ENCODE peak calls at places on chromosomes 5 and 9, in eight cellular contexts. One of them, this sample, is unnamed.

GRCh38 chr9:109440797-109441287 is 57.3 kb downstream of the PTPN3 start:
- DNase-seq in A549: peak
- DNase-seq in mesendoderm: peak
- DNase-seq in pancreas: peak
- DNase-seq in CD4-positive, alpha-beta T cell: peak
- DNase-seq in CD8-positive, alpha-beta memory T cell: no peak
- DNase-seq in PC-3: peak
- DNase-seq in RWPE1: peak
- DNase-seq in this sample: no peak

GRCh38 chr9:95104966-95105365 is 212.5 kb downstream of the FANCC start:
- DNase-seq in RWPE1: no peak
- DNase-seq in mesendoderm: no peak
- DNase-seq in A549: no peak
- DNase-seq in CD4-positive, alpha-beta T cell: no peak
- DNase-seq in CD8-positive, alpha-beta memory T cell: no peak
- DNase-seq in pancreas: no peak
- DNase-seq in PC-3: no peak
- DNase-seq in this sample: no peak

GRCh38 chr5:103706939-103707682 is 144.5 kb upstream of the NUDT12 start:
- DNase-seq in CD8-positive, alpha-beta memory T cell: no peak
- DNase-seq in CD4-positive, alpha-beta T cell: no peak
- DNase-seq in RWPE1: no peak
- DNase-seq in mesendoderm: no peak
- DNase-seq in pancreas: no peak
- DNase-seq in A549: no peak
- DNase-seq in PC-3: no peak
- DNase-seq in this sample: no peak

GRCh38 chr5:111742595-111742994 is 14.4 kb downstream of the NREP start:
- DNase-seq in pancreas: peak
- DNase-seq in CD4-positive, alpha-beta T cell: no peak
- DNase-seq in PC-3: peak
- DNase-seq in mesendoderm: no peak
- DNase-seq in RWPE1: peak
- DNase-seq in A549: no peak
- DNase-seq in CD8-positive, alpha-beta memory T cell: no peak
- DNase-seq in this sample: no peak

GRCh38 chr5:172490739-172491461 is 36.6 kb upstream of the SH3PXD2B start:
- DNase-seq in CD8-positive, alpha-beta memory T cell: no peak
- DNase-seq in RWPE1: peak
- DNase-seq in PC-3: no peak
- DNase-seq in CD4-positive, alpha-beta T cell: no peak
- DNase-seq in mesendoderm: no peak
- DNase-seq in A549: no peak
- DNase-seq in pancreas: no peak
- DNase-seq in this sample: peak

GRCh38 chr5:26813235-26813634 is 225.2 kb downstream of the CDH9 start:
- DNase-seq in CD8-positive, alpha-beta memory T cell: no peak
- DNase-seq in PC-3: no peak
- DNase-seq in CD4-positive, alpha-beta T cell: no peak
- DNase-seq in A549: no peak
- DNase-seq in RWPE1: no peak
- DNase-seq in mesendoderm: no peak
- DNase-seq in pancreas: no peak
- DNase-seq in this sample: peak

GRCh38 chr5:125043781-125044391 is 297.4 kb upstream of the ZNF608 start:
- DNase-seq in PC-3: peak
- DNase-seq in CD4-positive, alpha-beta T cell: no peak
- DNase-seq in pancreas: peak
- DNase-seq in RWPE1: peak
- DNase-seq in CD8-positive, alpha-beta memory T cell: no peak
- DNase-seq in A549: peak
- DNase-seq in mesendoderm: no peak
- DNase-seq in this sample: peak

GRCh38 chr5:125696762-125697161 is 726.4 kb upstream of the GRAMD2B start:
- DNase-seq in A549: peak
- DNase-seq in RWPE1: peak
- DNase-seq in CD4-positive, alpha-beta T cell: no peak
- DNase-seq in pancreas: no peak
- DNase-seq in CD8-positive, alpha-beta memory T cell: no peak
- DNase-seq in mesendoderm: no peak
- DNase-seq in PC-3: peak
- DNase-seq in this sample: no peak

GRCh38 chr9:38081356-38082108 is 12.5 kb upstream of the SHB start:
- DNase-seq in pancreas: no peak
- DNase-seq in CD8-positive, alpha-beta memory T cell: no peak
- DNase-seq in CD4-positive, alpha-beta T cell: no peak
- DNase-seq in mesendoderm: no peak
- DNase-seq in PC-3: no peak
- DNase-seq in A549: no peak
- DNase-seq in RWPE1: no peak
- DNase-seq in this sample: no peak

GRCh38 chr5:140043508-140043872 is 391 bp upstream of the NRG2 start:
- DNase-seq in RWPE1: peak
- DNase-seq in mesendoderm: peak
- DNase-seq in A549: peak
- DNase-seq in PC-3: peak
- DNase-seq in pancreas: no peak
- DNase-seq in CD4-positive, alpha-beta T cell: no peak
- DNase-seq in CD8-positive, alpha-beta memory T cell: no peak
- DNase-seq in this sample: no peak
- H3K27ac ChIP-seq in RWPE1: peak
- H3K27ac ChIP-seq in mesendoderm: no peak
- H3K27ac ChIP-seq in A549: peak
- H3K27ac ChIP-seq in PC-3: no peak
- H3K27ac ChIP-seq in pancreas: no peak
- H3K27ac ChIP-seq in CD4-positive, alpha-beta T cell: no peak
- H3K27ac ChIP-seq in CD8-positive, alpha-beta memory T cell: no peak
- H3K27ac ChIP-seq in this sample: no peak

DNA sequence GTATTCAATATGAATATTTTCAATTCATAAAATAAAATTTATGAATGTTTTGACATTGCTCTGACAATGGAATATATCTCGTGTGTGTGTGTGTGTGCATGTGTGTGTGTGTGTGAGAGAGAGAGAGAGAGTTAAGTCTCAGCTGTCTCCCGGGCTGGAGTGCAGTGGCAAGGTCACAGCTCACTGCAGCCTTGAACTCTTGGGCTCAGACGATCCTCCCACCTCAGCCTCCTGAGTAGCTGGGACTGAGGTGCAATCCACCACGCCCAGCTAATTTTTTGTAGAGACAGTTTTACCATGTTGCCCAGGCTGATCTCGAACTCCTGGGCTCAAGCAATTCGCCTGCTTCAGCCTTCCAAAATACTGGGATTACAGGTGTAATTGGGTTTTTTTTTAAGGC is 16.1 kb downstream of the G3BP1 start:
- DNase-seq in PC-3: no peak
- DNase-seq in CD8-positive, alpha-beta memory T cell: no peak
- DNase-seq in pancreas: no peak
- DNase-seq in RWPE1: no peak
- DNase-seq in CD4-positive, alpha-beta T cell: no peak
- DNase-seq in A549: no peak
- DNase-seq in mesendoderm: no peak
- DNase-seq in this sample: no peak
- H3K27ac ChIP-seq in PC-3: no peak
- H3K27ac ChIP-seq in CD8-positive, alpha-beta memory T cell: no peak
- H3K27ac ChIP-seq in pancreas: no peak
- H3K27ac ChIP-seq in RWPE1: no peak
- H3K27ac ChIP-seq in CD4-positive, alpha-beta T cell: no peak
- H3K27ac ChIP-seq in A549: no peak
- H3K27ac ChIP-seq in mesendoderm: no peak
- H3K27ac ChIP-seq in this sample: no peak

DNA sequence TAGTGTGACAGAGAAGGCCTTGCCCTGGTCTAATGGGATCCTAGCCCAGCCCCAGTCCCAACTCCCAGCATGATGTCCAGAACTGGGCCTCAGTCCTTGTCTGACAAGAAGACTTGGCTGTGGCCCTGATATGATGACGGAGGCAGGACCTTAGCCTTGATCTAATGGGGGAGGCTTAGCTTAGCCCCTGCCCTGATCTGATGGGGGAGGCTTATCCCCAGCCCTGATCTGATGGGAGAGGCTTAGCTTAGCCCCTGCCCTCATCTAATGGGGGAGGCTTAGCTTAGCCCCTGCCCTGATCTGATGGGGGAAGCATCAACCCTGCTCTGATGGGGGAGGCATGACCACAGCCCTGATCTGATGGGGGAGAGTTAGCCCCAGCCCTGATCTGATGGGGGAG is 3.7 kb downstream of the PKN3 start:
- DNase-seq in RWPE1: no peak
- DNase-seq in A549: no peak
- DNase-seq in mesendoderm: no peak
- DNase-seq in CD4-positive, alpha-beta T cell: no peak
- DNase-seq in pancreas: no peak
- DNase-seq in CD8-positive, alpha-beta memory T cell: no peak
- DNase-seq in PC-3: no peak
- DNase-seq in this sample: no peak
- H3K27ac ChIP-seq in RWPE1: peak
- H3K27ac ChIP-seq in A549: no peak
- H3K27ac ChIP-seq in mesendoderm: no peak
- H3K27ac ChIP-seq in CD4-positive, alpha-beta T cell: no peak
- H3K27ac ChIP-seq in pancreas: no peak
- H3K27ac ChIP-seq in CD8-positive, alpha-beta memory T cell: no peak
- H3K27ac ChIP-seq in PC-3: no peak
- H3K27ac ChIP-seq in this sample: no peak

DNA sequence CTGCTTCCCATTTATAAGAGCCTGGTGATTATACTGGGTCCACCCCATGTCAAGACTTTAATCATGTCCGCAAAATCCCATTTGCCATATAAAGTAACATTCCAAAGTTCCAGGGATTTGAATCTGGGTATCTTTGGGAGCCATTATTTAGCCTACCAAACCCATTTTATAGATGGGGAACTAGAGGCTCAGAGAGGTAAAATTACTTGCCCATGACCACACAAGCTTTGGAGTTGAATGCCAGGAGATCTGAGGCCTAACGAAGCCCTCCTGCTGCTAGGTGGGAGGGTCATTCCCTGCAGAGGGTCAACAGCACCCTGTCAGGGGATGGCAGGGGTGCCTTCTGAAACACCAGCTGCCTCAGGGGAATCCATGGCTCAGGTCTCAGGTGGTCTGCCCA is 13.0 kb upstream of the AKNA start:
- DNase-seq in RWPE1: no peak
- DNase-seq in mesendoderm: no peak
- DNase-seq in CD4-positive, alpha-beta T cell: no peak
- DNase-seq in CD8-positive, alpha-beta memory T cell: no peak
- DNase-seq in A549: no peak
- DNase-seq in pancreas: no peak
- DNase-seq in PC-3: no peak
- DNase-seq in this sample: peak
- H3K27ac ChIP-seq in RWPE1: no peak
- H3K27ac ChIP-seq in mesendoderm: no peak
- H3K27ac ChIP-seq in CD4-positive, alpha-beta T cell: no peak
- H3K27ac ChIP-seq in CD8-positive, alpha-beta memory T cell: no peak
- H3K27ac ChIP-seq in A549: no peak
- H3K27ac ChIP-seq in pancreas: no peak
- H3K27ac ChIP-seq in PC-3: no peak
- H3K27ac ChIP-seq in this sample: no peak

GRCh38 chr9:127231666-127232065 is 32.9 kb upstream of the GARNL3 start:
- DNase-seq in A549: no peak
- DNase-seq in RWPE1: no peak
- DNase-seq in CD8-positive, alpha-beta memory T cell: no peak
- DNase-seq in mesendoderm: no peak
- DNase-seq in pancreas: no peak
- DNase-seq in CD4-positive, alpha-beta T cell: no peak
- DNase-seq in PC-3: no peak
- DNase-seq in this sample: no peak

GRCh38 chr9:127237801-127238200 is 26.8 kb upstream of the GARNL3 start:
- DNase-seq in CD4-positive, alpha-beta T cell: no peak
- DNase-seq in CD8-positive, alpha-beta memory T cell: no peak
- DNase-seq in RWPE1: no peak
- DNase-seq in PC-3: no peak
- DNase-seq in mesendoderm: no peak
- DNase-seq in A549: no peak
- DNase-seq in pancreas: no peak
- DNase-seq in this sample: no peak

GRCh38 chr9:127229691-127230417 is 34.7 kb upstream of the GARNL3 start:
- DNase-seq in mesendoderm: no peak
- DNase-seq in PC-3: no peak
- DNase-seq in A549: no peak
- DNase-seq in pancreas: no peak
- DNase-seq in CD4-positive, alpha-beta T cell: no peak
- DNase-seq in CD8-positive, alpha-beta memory T cell: no peak
- DNase-seq in RWPE1: no peak
- DNase-seq in this sample: no peak

GRCh38 chr9:127232833-127233549 is 31.6 kb upstream of the GARNL3 start:
- DNase-seq in mesendoderm: no peak
- DNase-seq in pancreas: no peak
- DNase-seq in CD8-positive, alpha-beta memory T cell: no peak
- DNase-seq in A549: no peak
- DNase-seq in CD4-positive, alpha-beta T cell: no peak
- DNase-seq in PC-3: no peak
- DNase-seq in RWPE1: no peak
- DNase-seq in this sample: no peak

DNA sequence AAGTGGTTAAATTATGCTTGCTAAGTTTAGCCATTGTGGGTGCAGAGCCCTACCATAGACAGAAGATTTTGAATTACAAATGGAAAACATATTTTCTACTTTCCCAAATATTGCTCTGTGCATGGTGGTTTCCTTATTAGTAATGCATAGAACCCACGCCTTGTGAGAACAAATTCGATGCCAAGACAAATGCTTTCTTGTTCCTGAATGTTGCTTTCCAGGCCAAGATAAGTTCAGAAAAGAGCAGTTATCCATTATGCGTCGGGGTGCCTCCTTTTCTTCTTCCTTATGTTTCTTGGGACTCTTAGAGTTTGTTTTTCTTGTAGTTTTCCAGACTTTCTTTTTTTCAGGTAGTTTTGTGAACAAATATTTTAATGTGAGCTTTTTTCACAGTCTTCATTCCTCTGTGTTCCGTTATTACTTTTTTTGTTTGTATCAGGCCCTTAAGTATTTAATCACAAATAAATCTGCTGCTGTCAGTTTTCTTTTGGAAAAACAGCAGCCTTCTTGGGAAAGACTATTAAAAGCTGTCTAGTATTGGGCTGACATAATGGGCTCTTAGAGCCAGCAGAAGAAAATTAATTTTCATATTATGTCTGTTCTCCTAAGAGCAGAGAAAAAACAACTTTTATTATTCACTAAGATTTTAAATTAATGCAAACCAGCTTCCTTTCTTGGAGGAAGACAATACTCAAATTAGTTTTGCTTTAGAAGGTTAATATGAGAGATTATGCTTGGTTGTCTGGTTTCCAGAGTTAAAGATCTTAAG is 30.8 kb upstream of the GARNL3 start:
- DNase-seq in pancreas: no peak
- DNase-seq in PC-3: no peak
- DNase-seq in CD4-positive, alpha-beta T cell: no peak
- DNase-seq in CD8-positive, alpha-beta memory T cell: no peak
- DNase-seq in RWPE1: no peak
- DNase-seq in mesendoderm: no peak
- DNase-seq in A549: no peak
- DNase-seq in this sample: no peak
- H3K27ac ChIP-seq in pancreas: no peak
- H3K27ac ChIP-seq in PC-3: no peak
- H3K27ac ChIP-seq in CD4-positive, alpha-beta T cell: no peak
- H3K27ac ChIP-seq in CD8-positive, alpha-beta memory T cell: no peak
- H3K27ac ChIP-seq in RWPE1: no peak
- H3K27ac ChIP-seq in mesendoderm: no peak
- H3K27ac ChIP-seq in A549: no peak
- H3K27ac ChIP-seq in this sample: no peak

GRCh38 chr5:138850854-138851253 is 24.3 kb downstream of the LRRTM2 start:
- DNase-seq in A549: no peak
- DNase-seq in PC-3: no peak
- DNase-seq in CD4-positive, alpha-beta T cell: no peak
- DNase-seq in RWPE1: no peak
- DNase-seq in CD8-positive, alpha-beta memory T cell: no peak
- DNase-seq in pancreas: no peak
- DNase-seq in mesendoderm: no peak
- DNase-seq in this sample: no peak
- H3K27ac ChIP-seq in A549: no peak
- H3K27ac ChIP-seq in PC-3: no peak
- H3K27ac ChIP-seq in CD4-positive, alpha-beta T cell: no peak
- H3K27ac ChIP-seq in RWPE1: no peak
- H3K27ac ChIP-seq in CD8-positive, alpha-beta memory T cell: no peak
- H3K27ac ChIP-seq in pancreas: no peak
- H3K27ac ChIP-seq in mesendoderm: no peak
- H3K27ac ChIP-seq in this sample: no peak

This sample was measured in left lung.